ENCODE peak calls at places on chromosomes 11 and 22, in six cellular contexts. I is mesendoderm; T is DMS153; A is activated T-cell treated with anti-CD3 and anti-CD28 coated beads for 1 hour; Z is NCI-H345; V is stimulated activated CD4-positive, alpha-beta T cell treated with anti-CD3 and anti-CD28 coated beads, Interleukin-1b, Interleukin-23, amount 100 ng/mL, for 24 hours. G is an unnamed sample.

GRCh38 chr22:19174106-19175025 is 4.2 kb downstream of the SLC25A1 start:
- DNase-seq in I (peak), T (no peak), A (no peak), Z (no peak), V (no peak), G (no peak)

GRCh38 chr11:537622-538430 is 499 bp downstream of the LRRC56 start:
- DNase-seq in I (no peak), T (no peak), A (no peak), Z (no peak), V (no peak), G (no peak)

GRCh38 chr11:102559839-102560238 is 29.3 kb upstream of the MMP7 start:
- DNase-seq in I (no peak), T (no peak), A (no peak), Z (no peak), V (no peak), G (no peak)

GRCh38 chr11:76791861-76792260 is 8.7 kb downstream of the TSKU start:
- DNase-seq in I (no peak), T (no peak), A (no peak), Z (no peak), V (no peak), G (peak)

GRCh38 chr22:21938906-21939305 is 13.7 kb downstream of the PPM1F start:
- DNase-seq in I (no peak), T (no peak), A (no peak), Z (no peak), V (no peak), G (no peak)

GRCh38 chr11:16418698-16419097 is 62.4 kb upstream of the SOX6 start:
- DNase-seq in I (no peak), T (peak), A (no peak), Z (no peak), V (no peak), G (no peak)

GRCh38 chr11:12087075-12087775 is 23.2 kb upstream of the MICAL2 start:
- DNase-seq in I (peak), T (peak), A (peak), Z (no peak), V (no peak), G (peak)

GRCh38 chr11:64675417-64676252 is 47.4 kb downstream of the NRXN2 start:
- DNase-seq in I (no peak), T (peak), A (no peak), Z (peak), V (no peak), G (no peak)

GRCh38 chr22:25008666-25009065 is 56.1 kb downstream of the KIAA1671 start:
- DNase-seq in I (no peak), T (no peak), A (no peak), Z (peak), V (no peak), G (no peak)

GRCh38 chr22:50271519-50271970 is 1.4 kb upstream of the MAPK11 start:
- DNase-seq in I (peak), T (peak), A (peak), Z (peak), V (no peak), G (peak)

GRCh38 chr11:1640076-1640946 is 10.7 kb downstream of the KRTAP5-5 start:
- DNase-seq in I (peak), T (peak), A (peak), Z (peak), V (no peak), G (peak)

GRCh38 chr11:35267504-35267903 is 128.5 kb downstream of the CD44 start:
- DNase-seq in I (no peak), T (no peak), A (no peak), Z (no peak), V (no peak), G (no peak)

GRCh38 chr11:68441466-68442230 is 18.9 kb upstream of the PPP6R3 start:
- DNase-seq in I (no peak), T (peak), A (no peak), Z (peak), V (no peak), G (no peak)

GRCh38 chr11:1292018-1292643 is 17.3 kb downstream of the TOLLIP start:
- DNase-seq in I (no peak), T (no peak), A (no peak), Z (no peak), V (no peak), G (no peak)

GRCh38 chr11:20015101-20015500 is 145.2 kb downstream of the DBX1 start:
- DNase-seq in I (no peak), T (no peak), A (no peak), Z (no peak), V (no peak), G (no peak)

GRCh38 chr11:66842896-66843775 is at the start of gene RCE1:
- DNase-seq in I (peak), T (peak), A (peak), Z (peak), V (peak), G (peak)

GRCh38 chr11:86249307-86250098 is 5.0 kb downstream of the EED start:
- DNase-seq in I (peak), T (no peak), A (no peak), Z (no peak), V (no peak), G (no peak)